ENCODE peak calls at places on chromosomes 3 and 15, in four cellular contexts. L, E, G and I are unnamed samples.

GRCh38 chr3:197216169-197216860 is 82.1 kb downstream of the DLG1 start:
- DNase-seq in G (no peak), L (peak), E (peak), I (no peak)

GRCh38 chr3:163721596-163721995 is 1356.7 kb downstream of the SI start:
- DNase-seq in G (no peak), L (no peak), E (no peak), I (no peak)

GRCh38 chr15:89356634-89357298 is 22.1 kb upstream of the POLG start:
- DNase-seq in L (no peak), G (peak), E (no peak), I (peak)

GRCh38 chr15:63348392-63348791 is 33.3 kb downstream of the CA12 start:
- DNase-seq in E (no peak), G (peak), L (peak), I (no peak)

GRCh38 chr15:26355671-26356070 is 417.2 kb downstream of the GABRB3 start:
- DNase-seq in E (no peak), L (no peak), G (no peak), I (no peak)

GRCh38 chr3:152574461-152575079 is 260.4 kb upstream of the P2RY1 start:
- DNase-seq in G (peak), L (peak), E (no peak), I (peak)

GRCh38 chr3:50201573-50202315 is 3.3 kb upstream of the SLC38A3 start:
- DNase-seq in E (no peak), L (no peak), G (no peak), I (no peak)

GRCh38 chr3:89617706-89618105 is 510.3 kb downstream of the EPHA3 start:
- DNase-seq in E (no peak), G (no peak), L (no peak), I (no peak)

GRCh38 chr15:42091753-42092665 is 2.4 kb downstream of the PLA2G4D start:
- DNase-seq in G (peak), E (no peak), L (peak), I (no peak)

GRCh38 chr3:184491867-184492615 is 69.5 kb upstream of the EPHB3 start:
- DNase-seq in G (no peak), L (no peak), E (no peak), I (no peak)

GRCh38 chr15:51281368-51281967 is 56.9 kb downstream of the CYP19A1 start:
- DNase-seq in G (peak), L (no peak), E (no peak), I (peak)